ENCODE peak calls at places on chromosomes 6 and 20, in seven cellular contexts. P is IMR-90; D is T-helper 17 cell; Y is activated CD8-positive, alpha-beta T cell treated with anti-CD3 and anti-CD28 coated beads, Interleukin-2, amount 10 ng/mL, durations not matched to agents 7 days and 5 days; A is left cardiac atrium; E is kidney tubule cell; M is memory B cell. S is an unnamed sample.

GRCh38 chr20:11912013-11912663 is 5.6 kb upstream of the BTBD3 start:
- DNase-seq in P (no peak), D (no peak), Y (no peak), A (no peak), E (peak; percentile 10), M (no peak), S (no peak)

GRCh38 chr6:25066593-25066992 is 130.8 kb upstream of the RIPOR2 start:
- DNase-seq in P (peak; percentile 58), D (no peak), Y (no peak), A (no peak), E (no peak), M (no peak), S (no peak)

GRCh38 chr6:159217595-159218275 is 48.5 kb downstream of the FNDC1 start:
- DNase-seq in P (peak; percentile 21), D (no peak), Y (peak; percentile 30), A (peak; percentile 38), E (peak; percentile 85), M (peak; percentile 20), S (no peak)

GRCh38 chr6:30747300-30747687 is 2.9 kb upstream of the IER3 start:
- DNase-seq in P (peak; percentile 33), D (no peak), Y (no peak), A (no peak), E (no peak), M (no peak), S (no peak)

GRCh38 chr20:49887251-49887827 is 28.0 kb downstream of the SPATA2 start:
- DNase-seq in P (peak; percentile 38), D (no peak), Y (no peak), A (no peak), E (peak; percentile 52), M (no peak), S (no peak)

GRCh38 chr6:12709116-12709515 is 7.5 kb upstream of the PHACTR1 start:
- DNase-seq in P (no peak), D (no peak), Y (no peak), A (no peak), E (peak; percentile 80), M (no peak), S (no peak)

GRCh38 chr6:25583099-25583498 is 68.9 kb upstream of the SCGN start:
- DNase-seq in P (no peak), D (no peak), Y (peak; percentile 47), A (no peak), E (peak; percentile 5), M (no peak), S (no peak)

GRCh38 chr6:126701799-126702198 is 361.9 kb downstream of the CENPW start:
- DNase-seq in P (peak; percentile 28), D (no peak), Y (no peak), A (no peak), E (no peak), M (no peak), S (no peak)

GRCh38 chr6:108707328-108707976 is 140.8 kb upstream of the ARMC2 start:
- DNase-seq in P (peak; percentile 68), D (no peak), Y (no peak), A (no peak), E (no peak), M (no peak), S (no peak)

S was measured in T1000.